ENCODE peak calls at places on chromosomes 3 and 15, in six cellular contexts. One of them, this sample, is unnamed.
A peak's percentile ranks its signal among the peaks of the same experiment; 100 is the strongest.

GRCh38 chr3:71318459-71318827 is 265.1 kb downstream of the FOXP1 start:
- DNase-seq in fibroblast of mammary gland: no peak
- DNase-seq in AG04450: no peak
- DNase-seq in endodermal cell: no peak
- DNase-seq in SK-N-SH: no peak
- DNase-seq in epithelial cell of esophagus: no peak
- DNase-seq in this sample: no peak

GRCh38 chr3:11514191-11514770 is 129.4 kb downstream of the VGLL4 start:
- DNase-seq in fibroblast of mammary gland: peak; percentile 91
- DNase-seq in endodermal cell: no peak
- DNase-seq in SK-N-SH: no peak
- DNase-seq in AG04450: no peak
- DNase-seq in epithelial cell of esophagus: peak; percentile 58
- DNase-seq in this sample: peak; percentile 65

GRCh38 chr3:196138927-196139680 is 57.2 kb upstream of the TFRC start:
- DNase-seq in endodermal cell: peak; percentile 51
- DNase-seq in epithelial cell of esophagus: peak; percentile 86
- DNase-seq in SK-N-SH: no peak
- DNase-seq in fibroblast of mammary gland: peak; percentile 15
- DNase-seq in AG04450: peak; percentile 55
- DNase-seq in this sample: no peak

GRCh38 chr15:65323071-65323511 is 18.6 kb downstream of the RNU5B-1 start:
- DNase-seq in endodermal cell: no peak
- DNase-seq in AG04450: no peak
- DNase-seq in fibroblast of mammary gland: peak; percentile 39
- DNase-seq in SK-N-SH: peak; percentile 94
- DNase-seq in epithelial cell of esophagus: no peak
- DNase-seq in this sample: peak; percentile 46

GRCh38 chr3:70829101-70829500 is 516.7 kb upstream of the MDFIC2 start:
- DNase-seq in epithelial cell of esophagus: no peak
- DNase-seq in AG04450: peak; percentile 34
- DNase-seq in fibroblast of mammary gland: peak; percentile 82
- DNase-seq in SK-N-SH: no peak
- DNase-seq in endodermal cell: no peak
- DNase-seq in this sample: no peak

GRCh38 chr3:192188218-192188835 is 539.0 kb downstream of the FGF12 start:
- DNase-seq in epithelial cell of esophagus: peak; percentile 65
- DNase-seq in SK-N-SH: peak; percentile 47
- DNase-seq in AG04450: no peak
- DNase-seq in endodermal cell: peak; percentile 88
- DNase-seq in fibroblast of mammary gland: peak; percentile 55
- DNase-seq in this sample: no peak

GRCh38 chr15:38876211-38876610 is 311.6 kb upstream of the RASGRP1 start:
- DNase-seq in SK-N-SH: no peak
- DNase-seq in endodermal cell: no peak
- DNase-seq in AG04450: no peak
- DNase-seq in fibroblast of mammary gland: no peak
- DNase-seq in epithelial cell of esophagus: no peak
- DNase-seq in this sample: no peak

GRCh38 chr15:35876762-35877161 is 330.8 kb upstream of the DPH6 start:
- DNase-seq in endodermal cell: no peak
- DNase-seq in AG04450: no peak
- DNase-seq in fibroblast of mammary gland: no peak
- DNase-seq in epithelial cell of esophagus: no peak
- DNase-seq in SK-N-SH: no peak
- DNase-seq in this sample: no peak

GRCh38 chr3:81744366-81744765 is 17.1 kb downstream of the GBE1 start:
- DNase-seq in epithelial cell of esophagus: peak; percentile 89
- DNase-seq in fibroblast of mammary gland: peak; percentile 97
- DNase-seq in endodermal cell: no peak
- DNase-seq in SK-N-SH: no peak
- DNase-seq in AG04450: peak; percentile 77
- DNase-seq in this sample: peak; percentile 85

GRCh38 chr3:16464499-16465150 is 48.9 kb downstream of the RFTN1 start:
- DNase-seq in endodermal cell: no peak
- DNase-seq in fibroblast of mammary gland: no peak
- DNase-seq in AG04450: no peak
- DNase-seq in epithelial cell of esophagus: no peak
- DNase-seq in SK-N-SH: no peak
- DNase-seq in this sample: no peak

GRCh38 chr3:69770976-69771634 is 31.8 kb downstream of the MITF start:
- DNase-seq in fibroblast of mammary gland: peak; percentile 62
- DNase-seq in endodermal cell: no peak
- DNase-seq in SK-N-SH: no peak
- DNase-seq in AG04450: no peak
- DNase-seq in epithelial cell of esophagus: peak; percentile 59
- DNase-seq in this sample: no peak

GRCh38 chr3:171944109-171945016 is 95.0 kb upstream of the FNDC3B start:
- DNase-seq in SK-N-SH: no peak
- DNase-seq in epithelial cell of esophagus: no peak
- DNase-seq in fibroblast of mammary gland: no peak
- DNase-seq in endodermal cell: no peak
- DNase-seq in AG04450: no peak
- DNase-seq in this sample: no peak

GRCh38 chr3:45486926-45487325 is 98.5 kb downstream of the LARS2 start:
- DNase-seq in epithelial cell of esophagus: peak; percentile 24
- DNase-seq in AG04450: no peak
- DNase-seq in endodermal cell: no peak
- DNase-seq in fibroblast of mammary gland: no peak
- DNase-seq in SK-N-SH: no peak
- DNase-seq in this sample: no peak

GRCh38 chr3:141940204-141940776 is 63.8 kb downstream of the ATP1B3 start:
- DNase-seq in endodermal cell: no peak
- DNase-seq in fibroblast of mammary gland: peak; percentile 42
- DNase-seq in AG04450: no peak
- DNase-seq in SK-N-SH: peak; percentile 77
- DNase-seq in epithelial cell of esophagus: peak; percentile 99
- DNase-seq in this sample: no peak

GRCh38 chr3:112389961-112390360 is 57.0 kb downstream of the CD200 start:
- DNase-seq in SK-N-SH: no peak
- DNase-seq in endodermal cell: no peak
- DNase-seq in AG04450: no peak
- DNase-seq in epithelial cell of esophagus: no peak
- DNase-seq in fibroblast of mammary gland: no peak
- DNase-seq in this sample: no peak

GRCh38 chr15:67018026-67018425 is 47.4 kb upstream of the SMAD3 start:
- DNase-seq in epithelial cell of esophagus: no peak
- DNase-seq in endodermal cell: peak; percentile 35
- DNase-seq in AG04450: no peak
- DNase-seq in SK-N-SH: no peak
- DNase-seq in fibroblast of mammary gland: no peak
- DNase-seq in this sample: no peak

GRCh38 chr3:129183569-129184395 is at the start of gene CNBP:
- DNase-seq in endodermal cell: peak; percentile 94
- DNase-seq in fibroblast of mammary gland: peak; percentile 89
- DNase-seq in AG04450: peak; percentile 82
- DNase-seq in SK-N-SH: peak; percentile 98
- DNase-seq in epithelial cell of esophagus: peak; percentile 96
- DNase-seq in this sample: peak; percentile 84

GRCh38 chr15:24955549-24955929 is 752 bp downstream of the SNRPN start:
- DNase-seq in fibroblast of mammary gland: no peak
- DNase-seq in AG04450: no peak
- DNase-seq in SK-N-SH: peak; percentile 32
- DNase-seq in epithelial cell of esophagus: no peak
- DNase-seq in endodermal cell: no peak
- DNase-seq in this sample: no peak

GRCh38 chr3:153061938-153062528 is 100.0 kb upstream of the RAP2B start:
- DNase-seq in endodermal cell: peak; percentile 61
- DNase-seq in AG04450: no peak
- DNase-seq in SK-N-SH: no peak
- DNase-seq in fibroblast of mammary gland: no peak
- DNase-seq in epithelial cell of esophagus: no peak
- DNase-seq in this sample: no peak

GRCh38 chr15:78389356-78389755 is 48.7 kb upstream of the IREB2 start:
- DNase-seq in AG04450: no peak
- DNase-seq in epithelial cell of esophagus: no peak
- DNase-seq in endodermal cell: no peak
- DNase-seq in SK-N-SH: no peak
- DNase-seq in fibroblast of mammary gland: no peak
- DNase-seq in this sample: no peak

GRCh38 chr3:3629911-3630310 is 169.3 kb upstream of the LRRN1 start:
- DNase-seq in endodermal cell: no peak
- DNase-seq in SK-N-SH: no peak
- DNase-seq in fibroblast of mammary gland: no peak
- DNase-seq in epithelial cell of esophagus: no peak
- DNase-seq in AG04450: no peak
- DNase-seq in this sample: no peak

GRCh38 chr3:89108154-89108553 is 733 bp downstream of the EPHA3 start:
- DNase-seq in endodermal cell: no peak
- DNase-seq in AG04450: no peak
- DNase-seq in epithelial cell of esophagus: no peak
- DNase-seq in fibroblast of mammary gland: no peak
- DNase-seq in SK-N-SH: no peak
- DNase-seq in this sample: no peak

GRCh38 chr15:63189955-63190691 is 717 bp downstream of the RAB8B start:
- DNase-seq in epithelial cell of esophagus: peak; percentile 38
- DNase-seq in fibroblast of mammary gland: no peak
- DNase-seq in AG04450: no peak
- DNase-seq in endodermal cell: peak; percentile 56
- DNase-seq in SK-N-SH: no peak
- DNase-seq in this sample: no peak

GRCh38 chr15:75024102-75024636 is 779 bp downstream of the PPCDC start:
- DNase-seq in SK-N-SH: peak; percentile 47
- DNase-seq in endodermal cell: no peak
- DNase-seq in AG04450: no peak
- DNase-seq in fibroblast of mammary gland: peak; percentile 55
- DNase-seq in epithelial cell of esophagus: peak; percentile 25
- DNase-seq in this sample: no peak

GRCh38 chr3:159764211-159765024 is 224.2 kb upstream of the IL12A start:
- DNase-seq in endodermal cell: no peak
- DNase-seq in fibroblast of mammary gland: peak; percentile 79
- DNase-seq in SK-N-SH: peak; percentile 83
- DNase-seq in AG04450: peak; percentile 24
- DNase-seq in epithelial cell of esophagus: peak; percentile 75
- DNase-seq in this sample: no peak

GRCh38 chr3:159234306-159234705 is 432.5 kb downstream of the MFSD1 start:
- DNase-seq in AG04450: no peak
- DNase-seq in epithelial cell of esophagus: peak; percentile 27
- DNase-seq in SK-N-SH: no peak
- DNase-seq in fibroblast of mammary gland: peak; percentile 61
- DNase-seq in endodermal cell: no peak
- DNase-seq in this sample: peak; percentile 34

GRCh38 chr3:168100777-168101492 is 5.2 kb upstream of the GOLIM4 start:
- DNase-seq in fibroblast of mammary gland: peak; percentile 32
- DNase-seq in AG04450: no peak
- DNase-seq in epithelial cell of esophagus: no peak
- DNase-seq in SK-N-SH: no peak
- DNase-seq in endodermal cell: no peak
- DNase-seq in this sample: no peak

GRCh38 chr15:66932634-66933024 is 132.8 kb upstream of the SMAD3 start:
- DNase-seq in AG04450: no peak
- DNase-seq in endodermal cell: peak; percentile 32
- DNase-seq in fibroblast of mammary gland: no peak
- DNase-seq in epithelial cell of esophagus: no peak
- DNase-seq in SK-N-SH: no peak
- DNase-seq in this sample: no peak

GRCh38 chr15:86624261-86625036 is 544.8 kb downstream of the AGBL1 start:
- DNase-seq in AG04450: no peak
- DNase-seq in fibroblast of mammary gland: peak; percentile 81
- DNase-seq in endodermal cell: peak; percentile 93
- DNase-seq in epithelial cell of esophagus: peak; percentile 95
- DNase-seq in SK-N-SH: peak; percentile 57
- DNase-seq in this sample: peak; percentile 65

DNA sequence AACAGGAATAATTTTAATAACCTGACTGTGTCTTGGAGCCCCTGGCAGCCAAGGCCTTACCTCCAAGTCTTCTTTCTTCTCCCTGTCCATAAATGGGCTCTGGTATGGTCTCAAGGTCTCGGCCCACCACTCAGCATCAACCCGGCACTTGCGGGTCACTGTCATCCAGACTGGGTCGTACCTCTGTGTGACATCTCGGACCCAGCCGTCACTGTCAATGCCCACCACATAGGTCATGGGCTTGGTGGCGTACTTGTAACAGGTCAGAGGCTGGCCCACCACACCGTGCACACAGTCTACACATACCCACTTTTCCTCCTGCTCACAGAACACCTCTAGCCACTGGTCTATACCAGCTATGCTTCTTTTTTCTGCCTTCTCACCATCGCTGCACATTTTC is 20.4 kb downstream of the XPC start:
- DNase-seq in AG04450: no peak
- DNase-seq in epithelial cell of esophagus: no peak
- DNase-seq in fibroblast of mammary gland: no peak
- DNase-seq in SK-N-SH: no peak
- DNase-seq in endodermal cell: no peak
- DNase-seq in this sample: no peak
- H3K4me3 ChIP-seq in AG04450: no peak overlapping the region
- H3K4me3 ChIP-seq in epithelial cell of esophagus: no peak overlapping the region
- H3K4me3 ChIP-seq in fibroblast of mammary gland: no peak overlapping the region
- H3K4me3 ChIP-seq in SK-N-SH: no peak overlapping the region
- H3K4me3 ChIP-seq in endodermal cell: no peak overlapping the region
- H3K4me3 ChIP-seq in this sample: no peak overlapping the region

DNA sequence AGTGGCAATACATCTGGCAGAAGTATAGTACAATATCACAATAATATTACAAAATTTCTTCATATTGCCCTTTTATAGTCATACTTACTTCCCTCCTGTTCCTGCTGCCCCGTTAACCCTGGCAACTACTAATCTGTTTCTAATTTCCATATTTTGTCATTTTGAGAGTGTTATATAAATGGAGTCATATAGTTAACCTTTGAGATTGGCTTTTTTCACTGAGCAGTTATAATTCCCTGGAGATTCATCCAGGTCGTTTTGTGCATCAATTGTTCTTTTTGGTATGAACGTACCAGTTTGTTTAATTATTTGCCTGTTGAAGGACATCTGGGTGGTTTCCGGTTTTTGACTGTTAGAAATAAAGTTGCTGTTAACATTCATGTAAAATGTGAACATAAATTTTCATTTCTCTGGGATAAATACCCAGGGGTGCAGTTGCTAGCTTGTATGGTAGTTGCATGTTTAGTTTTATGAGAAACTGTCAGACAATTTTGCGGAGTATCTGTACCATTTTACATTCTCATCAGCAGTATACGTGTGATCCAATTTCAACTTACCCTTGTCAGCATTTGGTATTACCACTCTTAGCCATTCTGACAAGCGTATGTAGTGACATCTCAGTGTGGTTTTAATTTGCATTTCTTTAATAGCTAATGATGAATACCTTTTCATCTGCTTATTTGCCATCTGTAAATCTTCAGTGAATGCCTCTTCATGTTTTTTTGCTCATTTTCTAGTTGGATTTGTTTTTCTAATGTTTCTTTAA is 32.2 kb upstream of the IL20RB start:
- DNase-seq in SK-N-SH: no peak
- DNase-seq in AG04450: no peak
- DNase-seq in epithelial cell of esophagus: no peak
- DNase-seq in endodermal cell: no peak
- DNase-seq in fibroblast of mammary gland: no peak
- DNase-seq in this sample: no peak
- H3K4me3 ChIP-seq in SK-N-SH: no peak overlapping the region
- H3K4me3 ChIP-seq in AG04450: no peak overlapping the region
- H3K4me3 ChIP-seq in epithelial cell of esophagus: no peak overlapping the region
- H3K4me3 ChIP-seq in endodermal cell: no peak overlapping the region
- H3K4me3 ChIP-seq in fibroblast of mammary gland: no peak overlapping the region
- H3K4me3 ChIP-seq in this sample: no peak overlapping the region

GRCh38 chr15:72271221-72271620 is 1.1 kb downstream of the PARP6 start:
- DNase-seq in endodermal cell: no peak
- DNase-seq in fibroblast of mammary gland: no peak
- DNase-seq in epithelial cell of esophagus: no peak
- DNase-seq in SK-N-SH: no peak
- DNase-seq in AG04450: no peak
- DNase-seq in this sample: no peak
- H3K4me3 ChIP-seq in endodermal cell: peak overlapping the region; percentile 82
- H3K4me3 ChIP-seq in fibroblast of mammary gland: peak overlapping the region; percentile 83
- H3K4me3 ChIP-seq in epithelial cell of esophagus: peak overlapping the region; percentile 74
- H3K4me3 ChIP-seq in SK-N-SH: peak overlapping the region; percentile 87
- H3K4me3 ChIP-seq in AG04450: peak overlapping the region; percentile 82
- H3K4me3 ChIP-seq in this sample: peak overlapping the region; percentile 77

GRCh38 chr3:132822266-132822665 is 100.1 kb upstream of the NPHP3 start:
- DNase-seq in fibroblast of mammary gland: peak; percentile 33
- DNase-seq in epithelial cell of esophagus: no peak
- DNase-seq in endodermal cell: no peak
- DNase-seq in AG04450: no peak
- DNase-seq in SK-N-SH: no peak
- DNase-seq in this sample: peak; percentile 39
- H3K4me3 ChIP-seq in fibroblast of mammary gland: no peak overlapping the region
- H3K4me3 ChIP-seq in epithelial cell of esophagus: no peak overlapping the region
- H3K4me3 ChIP-seq in endodermal cell: no peak overlapping the region
- H3K4me3 ChIP-seq in AG04450: no peak overlapping the region
- H3K4me3 ChIP-seq in SK-N-SH: no peak overlapping the region
- H3K4me3 ChIP-seq in this sample: no peak overlapping the region

This sample was measured in skeletal muscle cell.